ENCODE peak calls at places on chromosomes 12 and 14, in ten cellular contexts. H is mammary epithelial cell, G is A673, E is astrocyte of the spinal cord, S is pancreas, K is GM06990, L is tibial artery, D is fibroblast of mammary gland, V is WERI-Rb-1, N is heart left ventricle. B is an unnamed sample.
A peak's percentile ranks its signal among the peaks of the same experiment; 100 is the strongest.

GRCh38 chr12:54217774-54218221 is 29.0 kb upstream of the SMUG1 start:
- DNase-seq in N (peak; percentile 58), L (no peak), K (peak; percentile 83), S (no peak), E (no peak), G (peak; percentile 74), D (no peak), H (no peak), V (no peak), B (peak; percentile 50)

GRCh38 chr12:62907067-62907466 is 27.9 kb downstream of the PPM1H start:
- DNase-seq in E (no peak), V (no peak), L (no peak), K (no peak), G (no peak), D (no peak), S (no peak), N (no peak), H (no peak), B (no peak)

GRCh38 chr12:19457561-19457960 is 18.3 kb downstream of the AEBP2 start:
- DNase-seq in L (no peak), E (no peak), G (no peak), D (no peak), S (no peak), K (no peak), N (no peak), V (no peak), H (no peak), B (no peak)

GRCh38 chr12:76047742-76048141 is 16.2 kb upstream of the PHLDA1 start:
- DNase-seq in S (no peak), L (no peak), E (no peak), H (no peak), K (no peak), N (no peak), V (no peak), G (no peak), D (no peak), B (no peak)

GRCh38 chr12:79023784-79024183 is 159.2 kb downstream of the SYT1 start:
- DNase-seq in D (peak; percentile 12), H (no peak), K (no peak), L (no peak), E (peak; percentile 17), V (no peak), S (no peak), G (no peak), N (no peak), B (no peak)

GRCh38 chr12:18747960-18748359 is 10.0 kb downstream of the CAPZA3 start:
- DNase-seq in S (no peak), H (peak; percentile 65), D (peak; percentile 78), L (no peak), K (no peak), V (no peak), N (no peak), E (peak; percentile 86), G (no peak), B (peak; percentile 8)

GRCh38 chr14:23865502-23865901 is 88.1 kb upstream of the DHRS4 start:
- DNase-seq in V (no peak), D (no peak), H (no peak), G (peak; percentile 50), K (no peak), S (no peak), N (no peak), E (no peak), L (no peak), B (no peak)

GRCh38 chr12:19447386-19447785 is 8.1 kb downstream of the AEBP2 start:
- DNase-seq in L (no peak), K (no peak), H (no peak), V (no peak), S (no peak), N (no peak), D (no peak), E (no peak), G (no peak), B (no peak)

GRCh38 chr12:108650083-108650482 is 16.4 kb upstream of the SELPLG start:
- DNase-seq in E (no peak), V (no peak), S (no peak), G (no peak), K (no peak), L (no peak), D (no peak), N (no peak), H (no peak), B (no peak)

GRCh38 chr12:47833591-47834012 is 13.9 kb upstream of the HDAC7 start:
- DNase-seq in E (no peak), G (no peak), D (no peak), H (no peak), V (no peak), L (no peak), S (no peak), N (no peak), K (no peak), B (no peak)

GRCh38 chr12:46459111-46459510 is 86.5 kb upstream of the SLC38A2 start:
- DNase-seq in N (no peak), H (peak; percentile 40), S (no peak), D (peak; percentile 85), V (no peak), E (peak; percentile 93), G (no peak), K (no peak), L (no peak), B (no peak)

GRCh38 chr12:579450-580110 is 83.7 kb downstream of the NINJ2 start:
- DNase-seq in D (no peak), N (no peak), K (no peak), E (no peak), S (no peak), V (no peak), G (no peak), L (no peak), H (no peak), B (no peak)

GRCh38 chr12:94386422-94386821 is 73.2 kb downstream of the CEP83 start:
- DNase-seq in K (no peak), D (no peak), V (no peak), S (no peak), N (no peak), G (no peak), H (no peak), L (no peak), E (no peak), B (no peak)

GRCh38 chr14:37024166-37024565 is 148.2 kb downstream of the SLC25A21 start:
- DNase-seq in L (no peak), N (no peak), H (no peak), S (no peak), K (no peak), D (no peak), G (no peak), V (no peak), E (no peak), B (no peak)
- TF ChIP-seq CTCF in L (no peak), N (no peak), H (peak; percentile 18), S (no peak), K (peak; percentile 31), D (peak; percentile 7), G (peak; percentile 38), V (no peak), E (no peak), B (no peak)

GRCh38 chr14:36522972-36523685 is 3.1 kb upstream of the NKX2-1 start:
- DNase-seq in D (no peak), N (no peak), H (no peak), G (no peak), K (no peak), S (no peak), L (no peak), V (no peak), E (no peak), B (no peak)

GRCh38 chr14:36525746-36526099 is 5.7 kb upstream of the NKX2-1 start:
- DNase-seq in G (no peak), E (no peak), H (no peak), K (no peak), S (no peak), N (no peak), V (no peak), L (no peak), D (no peak), B (no peak)

GRCh38 chr14:36522347-36522971 is 2.4 kb upstream of the NKX2-1 start:
- DNase-seq in L (no peak), G (no peak), V (no peak), N (no peak), H (no peak), D (no peak), K (no peak), S (no peak), E (no peak), B (no peak)

GRCh38 chr14:36524874-36525745 is 5.1 kb upstream of the NKX2-1 start:
- DNase-seq in E (no peak), S (no peak), K (no peak), L (no peak), V (no peak), D (peak; percentile 32), H (no peak), N (no peak), G (peak; percentile 74), B (peak; percentile 71)

DNA sequence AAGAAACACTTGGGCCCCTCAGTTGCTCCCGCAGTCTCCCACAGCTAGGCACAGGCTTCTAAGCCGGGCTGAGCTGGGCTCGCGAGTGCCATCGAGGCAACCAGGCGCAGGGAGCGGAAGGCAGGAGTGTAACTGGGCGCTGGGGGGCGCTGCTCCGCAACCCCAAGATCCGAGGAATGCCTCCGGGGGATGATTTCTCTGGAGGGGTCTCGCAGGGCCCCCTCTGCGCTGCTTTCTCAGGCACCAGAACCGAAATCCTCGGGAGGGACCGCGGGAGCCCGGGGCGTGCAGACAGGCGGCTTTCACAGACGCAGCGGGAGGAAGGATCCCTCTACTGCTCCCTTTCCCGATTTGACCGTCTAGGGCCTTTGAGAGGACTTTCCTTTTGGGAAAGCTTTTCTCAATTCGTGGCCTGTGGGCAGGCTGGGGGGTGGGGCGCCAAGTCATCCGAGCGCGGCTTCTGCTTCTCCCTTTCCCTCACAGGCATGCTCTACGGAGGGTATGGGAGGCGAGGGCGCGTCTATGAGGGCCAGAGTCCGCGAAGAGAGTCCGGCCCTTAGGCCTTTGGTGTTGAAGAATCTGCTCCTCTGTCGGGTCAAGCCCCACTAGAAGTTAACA is 4.3 kb upstream of the NKX2-1 start:
- DNase-seq in D (no peak), E (no peak), G (no peak), S (no peak), K (no peak), H (no peak), V (no peak), N (no peak), L (no peak), B (no peak)
- H3K4me3 ChIP-seq in D (no peak overlapping the region), E (no peak overlapping the region), G (no peak overlapping the region), S (no peak overlapping the region), K (no peak overlapping the region), H (no peak overlapping the region), V (no peak overlapping the region), N (no peak overlapping the region), L (no peak overlapping the region), B (no peak overlapping the region)

DNA sequence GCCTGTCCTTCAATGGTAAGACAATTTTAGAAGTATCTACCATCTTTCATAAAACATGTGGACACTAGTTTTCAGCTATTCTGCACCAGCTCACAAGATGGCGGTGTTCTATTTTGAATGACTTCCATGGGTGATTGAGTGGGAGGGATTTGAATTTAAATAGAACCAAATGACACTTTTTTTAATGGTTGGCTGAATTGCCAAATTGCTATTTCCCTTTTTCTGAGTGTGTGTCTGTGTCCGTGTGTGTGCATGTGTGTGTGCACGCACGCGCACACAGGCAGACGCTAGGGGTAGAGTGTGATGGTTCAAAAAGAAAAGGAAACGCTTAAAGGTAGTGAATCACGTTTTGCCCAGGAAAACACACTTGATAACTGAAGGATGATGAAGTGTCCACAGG is 362.6 kb downstream of the DAD1 start:
- DNase-seq in L (no peak), E (no peak), H (peak; percentile 35), G (peak; percentile 77), D (no peak), V (no peak), S (no peak), K (peak; percentile 6), N (no peak), B (no peak)
- TF ChIP-seq CTCF in L (peak; percentile 19), E (peak; percentile 11), H (peak; percentile 49), G (peak; percentile 75), D (no peak), V (no peak), S (no peak), K (peak; percentile 40), N (no peak), B (peak; percentile 32)

GRCh38 chr12:39252628-39253027 is 190.3 kb downstream of the KIF21A start:
- DNase-seq in H (no peak), E (no peak), V (no peak), D (no peak), L (no peak), K (no peak), N (peak; percentile 36), G (no peak), S (no peak), B (no peak)
- H3K4me3 ChIP-seq in H (no peak overlapping the region), E (no peak overlapping the region), V (no peak overlapping the region), D (no peak overlapping the region), L (no peak overlapping the region), K (no peak overlapping the region), N (no peak overlapping the region), G (no peak overlapping the region), S (no peak overlapping the region), B (no peak overlapping the region)

B was measured in hepatocyte.